ENCODE peak calls at places on chromosomes 13 and 19, in eight cellular contexts. K is ascending aorta; P is PC-9; Z is Caco-2; H is naive thymus-derived CD4-positive, alpha-beta T cell; E is foreskin fibroblast; S is dorsolateral prefrontal cortex; I is GM23338. G is an unnamed sample.
A peak's percentile ranks its signal among the peaks of the same experiment; 100 is the strongest.

GRCh38 chr19:46746281-46746965 is at the start of gene STRN4:
- DNase-seq in K (no peak), P (no peak), Z (peak; percentile 59), H (peak; percentile 65), E (peak; percentile 84), S (no peak), I (peak; percentile 64), G (peak; percentile 39)

GRCh38 chr19:4638330-4638729 is 986 bp upstream of the TNFAIP8L1 start:
- DNase-seq in K (no peak), P (no peak), Z (no peak), H (no peak), E (no peak), S (no peak), I (no peak), G (no peak)

GRCh38 chr13:95137096-95137495 is 164.2 kb downstream of the ABCC4 start:
- DNase-seq in K (no peak), P (no peak), Z (no peak), H (no peak), E (peak; percentile 27), S (no peak), I (no peak), G (no peak)

GRCh38 chr19:18856385-18857126 is 24.8 kb downstream of the UPF1 start:
- DNase-seq in K (no peak), P (no peak), Z (peak; percentile 46), H (no peak), E (peak; percentile 70), S (peak; percentile 85), I (peak; percentile 43), G (no peak)

GRCh38 chr19:18589380-18590272 is 1.0 kb downstream of the REX1BD start:
- DNase-seq in K (peak; percentile 86), P (peak; percentile 70), Z (peak; percentile 80), H (no peak), E (peak; percentile 83), S (peak; percentile 50), I (peak; percentile 88), G (peak; percentile 67)

GRCh38 chr19:54216869-54217268 is 5.9 kb downstream of the LILRB3 start:
- DNase-seq in K (no peak), P (no peak), Z (no peak), H (no peak), E (no peak), S (no peak), I (no peak), G (peak; percentile 25)

GRCh38 chr19:54179921-54180452 is 7.0 kb upstream of the TMC4 start:
- DNase-seq in K (no peak), P (peak; percentile 65), Z (no peak), H (no peak), E (peak; percentile 80), S (peak; percentile 62), I (peak; percentile 98), G (no peak)

GRCh38 chr19:11948646-11949045 is 16.2 kb upstream of the ZNF763 start:
- DNase-seq in K (no peak), P (no peak), Z (no peak), H (no peak), E (no peak), S (no peak), I (no peak), G (no peak)

GRCh38 chr19:28008695-28009094 is 1204.3 kb downstream of the UQCRFS1 start:
- DNase-seq in K (no peak), P (no peak), Z (no peak), H (no peak), E (no peak), S (no peak), I (peak; percentile 21), G (no peak)

GRCh38 chr19:920051-920857 is 3.1 kb downstream of the KISS1R start:
- DNase-seq in K (no peak), P (no peak), Z (no peak), H (peak; percentile 76), E (peak; percentile 59), S (no peak), I (peak; percentile 65), G (no peak)

GRCh38 chr19:3404324-3405260 is 38.2 kb downstream of the NFIC start:
- DNase-seq in K (peak; percentile 95), P (no peak), Z (no peak), H (no peak), E (peak; percentile 97), S (peak; percentile 85), I (peak; percentile 56), G (peak; percentile 93)

GRCh38 chr13:77868717-77869116 is 49.9 kb downstream of the EDNRB start:
- DNase-seq in K (no peak), P (no peak), Z (no peak), H (no peak), E (peak; percentile 13), S (no peak), I (no peak), G (no peak)

GRCh38 chr13:31053098-31053497 is 108.6 kb downstream of the HSPH1 start:
- DNase-seq in K (peak; percentile 45), P (peak; percentile 92), Z (no peak), H (no peak), E (no peak), S (no peak), I (no peak), G (no peak)

GRCh38 chr13:62387642-62388041 is 972.0 kb upstream of the PCDH20 start:
- DNase-seq in K (no peak), P (no peak), Z (no peak), H (no peak), E (peak; percentile 2), S (no peak), I (peak; percentile 51), G (no peak)

GRCh38 chr13:23558675-23559536 is 11.3 kb upstream of the TNFRSF19 start:
- DNase-seq in K (no peak), P (peak; percentile 70), Z (no peak), H (no peak), E (peak; percentile 90), S (no peak), I (peak; percentile 33), G (peak; percentile 7)

GRCh38 chr13:20702945-20703784 is at the start of gene IL17D:
- DNase-seq in K (no peak), P (peak; percentile 39), Z (peak; percentile 55), H (peak; percentile 49), E (peak; percentile 60), S (no peak), I (peak; percentile 48), G (peak; percentile 48)

GRCh38 chr19:1286451-1286858 is 782 bp downstream of the EFNA2 start:
- DNase-seq in K (no peak), P (no peak), Z (no peak), H (no peak), E (no peak), S (no peak), I (no peak), G (no peak)

GRCh38 chr13:23755040-23755439 is 134.2 kb downstream of the MIPEP start:
- DNase-seq in K (no peak), P (no peak), Z (no peak), H (no peak), E (no peak), S (no peak), I (no peak), G (no peak)

GRCh38 chr13:110680852-110681251 is 25.1 kb downstream of the CARS2 start:
- DNase-seq in K (peak; percentile 57), P (peak; percentile 35), Z (peak; percentile 57), H (no peak), E (peak; percentile 18), S (no peak), I (peak; percentile 80), G (peak; percentile 87)

GRCh38 chr13:46866150-46866549 is 30.7 kb downstream of the HTR2A start:
- DNase-seq in K (no peak), P (no peak), Z (peak; percentile 83), H (no peak), E (peak; percentile 88), S (no peak), I (peak; percentile 15), G (no peak)

GRCh38 chr13:19766637-19767036 is 16.1 kb downstream of the PSPC1 start:
- DNase-seq in K (no peak), P (no peak), Z (no peak), H (no peak), E (no peak), S (no peak), I (peak; percentile 39), G (no peak)

DNA sequence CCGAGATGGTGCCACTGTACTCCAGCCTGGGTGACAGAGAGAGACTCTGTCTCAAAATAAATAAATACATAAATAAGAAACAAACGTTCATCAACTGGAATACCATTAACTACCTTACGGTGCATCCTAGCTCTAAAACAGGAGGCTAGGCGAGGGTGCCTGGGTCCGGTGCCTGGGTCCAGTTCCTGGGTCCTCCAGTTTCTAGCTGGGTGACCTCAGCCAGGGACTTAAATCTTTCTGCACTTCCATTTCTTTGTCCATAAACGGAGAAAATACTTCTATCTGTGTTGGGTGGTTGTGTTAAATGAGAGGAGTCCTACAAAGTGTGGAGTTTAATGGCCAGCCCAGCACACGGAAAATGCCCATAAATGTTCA is 34.0 kb downstream of the RFX2 start:
- DNase-seq in K (peak; percentile 60), P (no peak), Z (no peak), H (no peak), E (no peak), S (no peak), I (no peak), G (no peak)
- H3K4me3 ChIP-seq in K (peak overlapping the region; percentile 37), P (no peak overlapping the region), Z (no peak overlapping the region), H (no peak overlapping the region), E (no peak overlapping the region), S (no peak overlapping the region), I (no peak overlapping the region), G (no peak overlapping the region)

GRCh38 chr13:59691501-59692066 is 472.1 kb downstream of the DIAPH3 start:
- DNase-seq in K (no peak), P (no peak), Z (no peak), H (no peak), E (peak; percentile 6), S (no peak), I (no peak), G (peak; percentile 6)
- H3K4me3 ChIP-seq in K (no peak overlapping the region), P (no peak overlapping the region), Z (no peak overlapping the region), H (no peak overlapping the region), E (no peak overlapping the region), S (no peak overlapping the region), I (no peak overlapping the region), G (no peak overlapping the region)

DNA sequence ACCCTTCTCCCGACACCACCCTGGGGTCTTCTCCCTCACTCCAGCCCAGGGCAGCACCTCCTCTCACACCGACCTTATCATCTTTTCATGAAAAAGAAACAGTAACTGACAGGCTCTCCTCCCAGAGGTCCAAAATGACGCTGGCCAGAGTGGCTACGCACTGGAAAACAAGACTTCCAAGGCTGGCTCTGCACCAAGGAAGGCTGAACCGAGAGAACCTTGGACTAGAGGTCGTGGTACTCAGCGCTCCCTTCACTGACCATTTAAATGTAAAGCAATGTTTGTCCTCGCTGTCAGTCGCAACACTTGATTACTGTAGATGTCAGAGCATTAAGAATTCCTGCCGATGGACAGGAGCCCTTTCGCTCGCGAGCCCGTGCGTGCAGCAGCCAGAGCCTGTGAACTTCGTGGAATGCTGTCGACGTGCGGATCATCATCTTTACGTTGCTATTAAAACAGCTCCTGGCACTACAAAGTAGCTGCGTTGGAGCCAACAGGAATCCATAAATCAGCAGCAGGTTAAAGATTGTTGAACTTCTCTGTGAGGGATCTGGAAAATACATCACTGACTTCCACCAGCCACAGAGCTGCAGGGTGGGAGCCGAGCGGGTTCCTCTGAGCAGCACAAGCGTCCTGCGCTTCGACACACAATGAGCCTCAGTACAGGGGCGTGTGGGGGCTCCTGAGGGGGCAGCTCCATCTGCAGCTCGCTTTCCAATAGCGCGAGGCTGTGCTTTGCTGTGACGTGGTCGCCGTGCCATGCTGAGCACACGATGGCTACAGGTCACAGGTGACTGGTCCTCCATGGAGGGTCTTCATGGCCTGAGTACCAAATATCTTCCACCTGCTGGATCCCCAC is 125.4 kb upstream of the MCF2L start:
- DNase-seq in K (no peak), P (no peak), Z (no peak), H (no peak), E (no peak), S (no peak), I (no peak), G (no peak)
- H3K4me3 ChIP-seq in K (peak overlapping the region; percentile 50), P (no peak overlapping the region), Z (no peak overlapping the region), H (no peak overlapping the region), E (no peak overlapping the region), S (no peak overlapping the region), I (no peak overlapping the region), G (no peak overlapping the region)

GRCh38 chr13:49399801-49400472 is 43.9 kb downstream of the CAB39L start:
- DNase-seq in K (no peak), P (peak; percentile 93), Z (peak; percentile 36), H (no peak), E (no peak), S (no peak), I (no peak), G (no peak)
- H3K4me3 ChIP-seq in K (peak overlapping the region; percentile 64), P (peak overlapping the region; percentile 42), Z (peak overlapping the region; percentile 33), H (no peak overlapping the region), E (no peak overlapping the region), S (peak overlapping the region; percentile 61), I (no peak overlapping the region), G (no peak overlapping the region)

G was measured in SJSA1.